ENCODE peak calls at places on chromosomes 16 and 17, in seven cellular contexts. One of them, this sample, is unnamed.

GRCh38 chr16:75019007-75019406 is 20.2 kb downstream of the ZNRF1 start:
- DNase-seq in hypothalamus: no peak
- DNase-seq in Ammon's horn: no peak
- DNase-seq in aorta: no peak
- DNase-seq in HEK293T: no peak
- DNase-seq in head of caudate nucleus: no peak
- DNase-seq in NCI-H2081: no peak
- DNase-seq in this sample: no peak

GRCh38 chr17:70168044-70168978 is 1.0 kb upstream of the KCNJ2 start:
- DNase-seq in head of caudate nucleus: peak
- DNase-seq in HEK293T: peak
- DNase-seq in aorta: peak
- DNase-seq in Ammon's horn: peak
- DNase-seq in NCI-H2081: peak
- DNase-seq in hypothalamus: peak
- DNase-seq in this sample: peak

GRCh38 chr17:60160829-60161501 is 11.2 kb downstream of the CA4 start:
- DNase-seq in hypothalamus: no peak
- DNase-seq in aorta: no peak
- DNase-seq in NCI-H2081: no peak
- DNase-seq in Ammon's horn: no peak
- DNase-seq in HEK293T: no peak
- DNase-seq in head of caudate nucleus: no peak
- DNase-seq in this sample: no peak

GRCh38 chr16:85252461-85252860 is 140.2 kb upstream of the CIBAR2 start:
- DNase-seq in NCI-H2081: no peak
- DNase-seq in head of caudate nucleus: no peak
- DNase-seq in HEK293T: no peak
- DNase-seq in Ammon's horn: no peak
- DNase-seq in aorta: no peak
- DNase-seq in hypothalamus: no peak
- DNase-seq in this sample: no peak

GRCh38 chr16:85458952-85459351 is 154.2 kb upstream of the GSE1 start:
- DNase-seq in HEK293T: no peak
- DNase-seq in Ammon's horn: peak
- DNase-seq in NCI-H2081: peak
- DNase-seq in aorta: no peak
- DNase-seq in head of caudate nucleus: no peak
- DNase-seq in hypothalamus: no peak
- DNase-seq in this sample: no peak

GRCh38 chr17:29592850-29593545 is at the start of gene ANKRD13B:
- DNase-seq in NCI-H2081: peak
- DNase-seq in head of caudate nucleus: peak
- DNase-seq in aorta: peak
- DNase-seq in HEK293T: no peak
- DNase-seq in Ammon's horn: peak
- DNase-seq in hypothalamus: peak
- DNase-seq in this sample: peak

GRCh38 chr17:50425682-50426471 is at the start of gene ACSF2:
- DNase-seq in aorta: peak
- DNase-seq in HEK293T: peak
- DNase-seq in hypothalamus: peak
- DNase-seq in Ammon's horn: peak
- DNase-seq in head of caudate nucleus: peak
- DNase-seq in NCI-H2081: no peak
- DNase-seq in this sample: no peak

GRCh38 chr17:49438885-49439284 is 24.2 kb upstream of the PHB1 start:
- DNase-seq in HEK293T: no peak
- DNase-seq in Ammon's horn: peak
- DNase-seq in hypothalamus: no peak
- DNase-seq in NCI-H2081: no peak
- DNase-seq in head of caudate nucleus: no peak
- DNase-seq in aorta: no peak
- DNase-seq in this sample: no peak

GRCh38 chr17:37458805-37459204 is 30.9 kb upstream of the DUSP14 start:
- DNase-seq in NCI-H2081: no peak
- DNase-seq in aorta: no peak
- DNase-seq in Ammon's horn: no peak
- DNase-seq in HEK293T: no peak
- DNase-seq in hypothalamus: no peak
- DNase-seq in head of caudate nucleus: no peak
- DNase-seq in this sample: no peak

GRCh38 chr17:5557485-5557884 is 26.8 kb downstream of the NLRP1 start:
- DNase-seq in HEK293T: peak
- DNase-seq in NCI-H2081: no peak
- DNase-seq in Ammon's horn: no peak
- DNase-seq in hypothalamus: no peak
- DNase-seq in aorta: no peak
- DNase-seq in head of caudate nucleus: no peak
- DNase-seq in this sample: no peak

GRCh38 chr16:73025111-73025505 is 22.8 kb downstream of the ZFHX3 start:
- DNase-seq in HEK293T: no peak
- DNase-seq in Ammon's horn: no peak
- DNase-seq in hypothalamus: no peak
- DNase-seq in NCI-H2081: no peak
- DNase-seq in aorta: peak
- DNase-seq in head of caudate nucleus: no peak
- DNase-seq in this sample: no peak

GRCh38 chr17:63697341-63698286 is 2.3 kb downstream of the LIMD2 start:
- DNase-seq in hypothalamus: no peak
- DNase-seq in Ammon's horn: peak
- DNase-seq in NCI-H2081: peak
- DNase-seq in HEK293T: peak
- DNase-seq in aorta: peak
- DNase-seq in head of caudate nucleus: no peak
- DNase-seq in this sample: no peak

GRCh38 chr17:45160505-45161287 is 979 bp upstream of the HEXIM2 start:
- DNase-seq in head of caudate nucleus: peak
- DNase-seq in NCI-H2081: peak
- DNase-seq in aorta: peak
- DNase-seq in hypothalamus: peak
- DNase-seq in Ammon's horn: peak
- DNase-seq in HEK293T: peak
- DNase-seq in this sample: peak

GRCh38 chr17:32673964-32674363 is 187.2 kb downstream of the CDK5R1 start:
- DNase-seq in head of caudate nucleus: no peak
- DNase-seq in hypothalamus: no peak
- DNase-seq in HEK293T: no peak
- DNase-seq in aorta: no peak
- DNase-seq in NCI-H2081: no peak
- DNase-seq in Ammon's horn: no peak
- DNase-seq in this sample: no peak

GRCh38 chr16:15057755-15058417 is 2.0 kb upstream of the NTAN1 start:
- DNase-seq in HEK293T: no peak
- DNase-seq in NCI-H2081: no peak
- DNase-seq in head of caudate nucleus: no peak
- DNase-seq in Ammon's horn: no peak
- DNase-seq in hypothalamus: no peak
- DNase-seq in aorta: no peak
- DNase-seq in this sample: no peak

GRCh38 chr16:67396159-67396774 is 3.0 kb upstream of the TPPP3 start:
- DNase-seq in HEK293T: peak
- DNase-seq in Ammon's horn: peak
- DNase-seq in head of caudate nucleus: peak
- DNase-seq in NCI-H2081: peak
- DNase-seq in hypothalamus: peak
- DNase-seq in aorta: peak
- DNase-seq in this sample: peak

GRCh38 chr16:28569011-28569410 is 15.3 kb downstream of the SGF29 start:
- DNase-seq in head of caudate nucleus: no peak
- DNase-seq in HEK293T: no peak
- DNase-seq in aorta: no peak
- DNase-seq in NCI-H2081: no peak
- DNase-seq in hypothalamus: no peak
- DNase-seq in Ammon's horn: no peak
- DNase-seq in this sample: no peak

GRCh38 chr16:27972500-27972899 is 91.0 kb downstream of the GSG1L start:
- DNase-seq in hypothalamus: no peak
- DNase-seq in HEK293T: peak
- DNase-seq in NCI-H2081: no peak
- DNase-seq in head of caudate nucleus: peak
- DNase-seq in Ammon's horn: peak
- DNase-seq in aorta: no peak
- DNase-seq in this sample: no peak

GRCh38 chr17:74282587-74283370 is 8.7 kb downstream of the DNAI2 start:
- DNase-seq in hypothalamus: no peak
- DNase-seq in aorta: no peak
- DNase-seq in HEK293T: no peak
- DNase-seq in head of caudate nucleus: no peak
- DNase-seq in NCI-H2081: no peak
- DNase-seq in Ammon's horn: no peak
- DNase-seq in this sample: no peak

GRCh38 chr16:68843482-68844210 is at the start of gene TANGO6:
- DNase-seq in aorta: peak
- DNase-seq in head of caudate nucleus: peak
- DNase-seq in HEK293T: peak
- DNase-seq in Ammon's horn: peak
- DNase-seq in NCI-H2081: peak
- DNase-seq in hypothalamus: peak
- DNase-seq in this sample: peak

GRCh38 chr17:13420294-13421277 is 181.1 kb downstream of the HS3ST3A1 start:
- DNase-seq in head of caudate nucleus: no peak
- DNase-seq in NCI-H2081: no peak
- DNase-seq in Ammon's horn: no peak
- DNase-seq in HEK293T: no peak
- DNase-seq in hypothalamus: no peak
- DNase-seq in aorta: no peak
- DNase-seq in this sample: no peak

GRCh38 chr17:20944014-20944905 is 98.6 kb downstream of the USP22 start:
- DNase-seq in hypothalamus: no peak
- DNase-seq in aorta: no peak
- DNase-seq in Ammon's horn: no peak
- DNase-seq in NCI-H2081: no peak
- DNase-seq in head of caudate nucleus: no peak
- DNase-seq in HEK293T: peak
- DNase-seq in this sample: no peak

GRCh38 chr16:30805370-30806169 is 18.6 kb upstream of the ZNF629 start:
- DNase-seq in head of caudate nucleus: peak
- DNase-seq in Ammon's horn: peak
- DNase-seq in NCI-H2081: peak
- DNase-seq in hypothalamus: peak
- DNase-seq in aorta: peak
- DNase-seq in HEK293T: peak
- DNase-seq in this sample: peak

This sample was measured in midbrain.